ENCODE peak calls at places on chromosomes 6 and 20, in four cellular contexts. One of them, this sample, is unnamed.

GRCh38 chr6:119333707-119334295 is 15.8 kb downstream of the MAN1A1 start:
- DNase-seq in foreskin keratinocyte: peak
- DNase-seq in EL: peak
- DNase-seq in activated CD8-positive, alpha-beta memory T cell treated with anti-CD3 and anti-CD28 coated beads for 24 hours: no peak
- DNase-seq in this sample: no peak

GRCh38 chr20:6673071-6673470 is 94.4 kb upstream of the BMP2 start:
- DNase-seq in foreskin keratinocyte: no peak
- DNase-seq in EL: no peak
- DNase-seq in activated CD8-positive, alpha-beta memory T cell treated with anti-CD3 and anti-CD28 coated beads for 24 hours: no peak
- DNase-seq in this sample: no peak

GRCh38 chr6:28653876-28654275 is 128.2 kb downstream of the GPX5 start:
- DNase-seq in foreskin keratinocyte: peak
- DNase-seq in EL: no peak
- DNase-seq in activated CD8-positive, alpha-beta memory T cell treated with anti-CD3 and anti-CD28 coated beads for 24 hours: no peak
- DNase-seq in this sample: no peak

GRCh38 chr6:136549359-136550044 is 720 bp downstream of the MAP7 start:
- DNase-seq in foreskin keratinocyte: peak
- DNase-seq in EL: no peak
- DNase-seq in activated CD8-positive, alpha-beta memory T cell treated with anti-CD3 and anti-CD28 coated beads for 24 hours: peak
- DNase-seq in this sample: no peak

GRCh38 chr6:73586416-73586974 is 65.7 kb upstream of the EEF1A1 start:
- DNase-seq in foreskin keratinocyte: no peak
- DNase-seq in EL: no peak
- DNase-seq in activated CD8-positive, alpha-beta memory T cell treated with anti-CD3 and anti-CD28 coated beads for 24 hours: no peak
- DNase-seq in this sample: no peak

GRCh38 chr6:31122803-31123706 is 2.8 kb upstream of the CDSN start:
- DNase-seq in foreskin keratinocyte: peak
- DNase-seq in EL: peak
- DNase-seq in activated CD8-positive, alpha-beta memory T cell treated with anti-CD3 and anti-CD28 coated beads for 24 hours: no peak
- DNase-seq in this sample: peak

GRCh38 chr6:32271427-32271826 is 47.6 kb upstream of the NOTCH4 start:
- DNase-seq in foreskin keratinocyte: no peak
- DNase-seq in EL: no peak
- DNase-seq in activated CD8-positive, alpha-beta memory T cell treated with anti-CD3 and anti-CD28 coated beads for 24 hours: no peak
- DNase-seq in this sample: no peak

GRCh38 chr6:4020822-4021132 is 58.2 kb downstream of the FAM217A start:
- DNase-seq in foreskin keratinocyte: no peak
- DNase-seq in EL: no peak
- DNase-seq in activated CD8-positive, alpha-beta memory T cell treated with anti-CD3 and anti-CD28 coated beads for 24 hours: no peak
- DNase-seq in this sample: no peak

GRCh38 chr6:138609801-138610430 is 110.6 kb upstream of the NHSL1 start:
- DNase-seq in foreskin keratinocyte: no peak
- DNase-seq in EL: no peak
- DNase-seq in activated CD8-positive, alpha-beta memory T cell treated with anti-CD3 and anti-CD28 coated beads for 24 hours: no peak
- DNase-seq in this sample: no peak

GRCh38 chr6:31037169-31037568 is 26.9 kb downstream of the MUC22 start:
- DNase-seq in foreskin keratinocyte: no peak
- DNase-seq in EL: no peak
- DNase-seq in activated CD8-positive, alpha-beta memory T cell treated with anti-CD3 and anti-CD28 coated beads for 24 hours: no peak
- DNase-seq in this sample: no peak

GRCh38 chr20:5835234-5835845 is 85.1 kb downstream of the SHLD1 start:
- DNase-seq in foreskin keratinocyte: no peak
- DNase-seq in EL: peak
- DNase-seq in activated CD8-positive, alpha-beta memory T cell treated with anti-CD3 and anti-CD28 coated beads for 24 hours: no peak
- DNase-seq in this sample: no peak

GRCh38 chr6:11007715-11008608 is 36.1 kb downstream of the ELOVL2 start:
- DNase-seq in foreskin keratinocyte: peak
- DNase-seq in EL: peak
- DNase-seq in activated CD8-positive, alpha-beta memory T cell treated with anti-CD3 and anti-CD28 coated beads for 24 hours: no peak
- DNase-seq in this sample: no peak

GRCh38 chr20:33338465-33339258 is 55.6 kb downstream of the BPIFB1 start:
- DNase-seq in foreskin keratinocyte: no peak
- DNase-seq in EL: no peak
- DNase-seq in activated CD8-positive, alpha-beta memory T cell treated with anti-CD3 and anti-CD28 coated beads for 24 hours: no peak
- DNase-seq in this sample: no peak

GRCh38 chr6:110345025-110345424 is 13.1 kb downstream of the METTL24 start:
- DNase-seq in foreskin keratinocyte: no peak
- DNase-seq in EL: no peak
- DNase-seq in activated CD8-positive, alpha-beta memory T cell treated with anti-CD3 and anti-CD28 coated beads for 24 hours: no peak
- DNase-seq in this sample: no peak

GRCh38 chr20:15925376-15925775 is 647.9 kb downstream of the KIF16B start:
- DNase-seq in foreskin keratinocyte: peak
- DNase-seq in EL: no peak
- DNase-seq in activated CD8-positive, alpha-beta memory T cell treated with anti-CD3 and anti-CD28 coated beads for 24 hours: no peak
- DNase-seq in this sample: no peak

GRCh38 chr6:53410508-53411258 is 61.9 kb upstream of the ELOVL5 start:
- DNase-seq in foreskin keratinocyte: peak
- DNase-seq in EL: peak
- DNase-seq in activated CD8-positive, alpha-beta memory T cell treated with anti-CD3 and anti-CD28 coated beads for 24 hours: peak
- DNase-seq in this sample: no peak

GRCh38 chr6:157822221-157823000 is 635 bp upstream of the SNX9 start:
- DNase-seq in foreskin keratinocyte: no peak
- DNase-seq in EL: peak
- DNase-seq in activated CD8-positive, alpha-beta memory T cell treated with anti-CD3 and anti-CD28 coated beads for 24 hours: peak
- DNase-seq in this sample: peak

GRCh38 chr6:154478021-154478651 is 32.3 kb downstream of the CNKSR3 start:
- DNase-seq in foreskin keratinocyte: no peak
- DNase-seq in EL: no peak
- DNase-seq in activated CD8-positive, alpha-beta memory T cell treated with anti-CD3 and anti-CD28 coated beads for 24 hours: no peak
- DNase-seq in this sample: no peak

GRCh38 chr6:136290406-136291010 is 862 bp upstream of the BCLAF1 start:
- DNase-seq in foreskin keratinocyte: peak
- DNase-seq in EL: peak
- DNase-seq in activated CD8-positive, alpha-beta memory T cell treated with anti-CD3 and anti-CD28 coated beads for 24 hours: peak
- DNase-seq in this sample: peak

GRCh38 chr20:51541189-51542032 is 1.1 kb downstream of the NFATC2 start:
- DNase-seq in foreskin keratinocyte: peak
- DNase-seq in EL: no peak
- DNase-seq in activated CD8-positive, alpha-beta memory T cell treated with anti-CD3 and anti-CD28 coated beads for 24 hours: peak
- DNase-seq in this sample: no peak

GRCh38 chr6:109255946-109256628 is 126.2 kb downstream of the CD164 start:
- DNase-seq in foreskin keratinocyte: no peak
- DNase-seq in EL: no peak
- DNase-seq in activated CD8-positive, alpha-beta memory T cell treated with anti-CD3 and anti-CD28 coated beads for 24 hours: no peak
- DNase-seq in this sample: no peak

GRCh38 chr20:15708984-15709598 is 864.2 kb downstream of the KIF16B start:
- DNase-seq in foreskin keratinocyte: no peak
- DNase-seq in EL: no peak
- DNase-seq in activated CD8-positive, alpha-beta memory T cell treated with anti-CD3 and anti-CD28 coated beads for 24 hours: peak
- DNase-seq in this sample: no peak

GRCh38 chr20:2390971-2391675 is 10.4 kb downstream of the TGM6 start:
- DNase-seq in foreskin keratinocyte: no peak
- DNase-seq in EL: no peak
- DNase-seq in activated CD8-positive, alpha-beta memory T cell treated with anti-CD3 and anti-CD28 coated beads for 24 hours: no peak
- DNase-seq in this sample: no peak

GRCh38 chr6:90471297-90471696 is 115.6 kb downstream of the MAP3K7 start:
- DNase-seq in foreskin keratinocyte: no peak
- DNase-seq in EL: no peak
- DNase-seq in activated CD8-positive, alpha-beta memory T cell treated with anti-CD3 and anti-CD28 coated beads for 24 hours: peak
- DNase-seq in this sample: no peak

GRCh38 chr6:77466055-77467028 is 3.1 kb upstream of the HTR1B start:
- DNase-seq in foreskin keratinocyte: peak
- DNase-seq in EL: peak
- DNase-seq in activated CD8-positive, alpha-beta memory T cell treated with anti-CD3 and anti-CD28 coated beads for 24 hours: peak
- DNase-seq in this sample: no peak

This sample was measured in osteocyte.